ENCODE peak calls at places on chromosomes 3 and 15, in ten cellular contexts. A, N, V, E, C, P, W, B, T and J are unnamed samples.

GRCh38 chr3:181880339-181880738 is 168.6 kb downstream of the SOX2 start:
- DNase-seq in A (peak; percentile 70), N (no peak), V (no peak), E (no peak), C (no peak), P (no peak), W (no peak), B (no peak), T (no peak), J (peak; percentile 8)

GRCh38 chr3:107193114-107193513 is 184.1 kb upstream of the CCDC54 start:
- DNase-seq in A (no peak), N (no peak), V (no peak), E (no peak), C (no peak), P (no peak), W (peak; percentile 67), B (no peak), T (no peak), J (no peak)

GRCh38 chr3:10170915-10171478 is 6.3 kb downstream of the IRAK2 start:
- DNase-seq in A (no peak), N (no peak), V (no peak), E (no peak), C (no peak), P (no peak), W (peak; percentile 29), B (no peak), T (no peak), J (no peak)

GRCh38 chr15:74548236-74548635 is 7.2 kb downstream of the ARID3B start:
- DNase-seq in A (no peak), N (no peak), V (no peak), E (no peak), C (no peak), P (no peak), W (no peak), B (no peak), T (no peak), J (no peak)

GRCh38 chr15:28075482-28076029 is 23.6 kb downstream of the OCA2 start:
- DNase-seq in A (no peak), N (no peak), V (no peak), E (no peak), C (no peak), P (no peak), W (no peak), B (no peak), T (no peak), J (no peak)

GRCh38 chr3:71989165-71989564 is 204.2 kb upstream of the PROK2 start:
- DNase-seq in A (no peak), N (no peak), V (no peak), E (no peak), C (no peak), P (no peak), W (peak; percentile 95), B (no peak), T (no peak), J (peak; percentile 21)

GRCh38 chr3:113968986-113969385 is 21.2 kb downstream of the ZDHHC23 start:
- DNase-seq in A (no peak), N (no peak), V (no peak), E (no peak), C (no peak), P (no peak), W (peak; percentile 23), B (no peak), T (peak; percentile 4), J (peak; percentile 51)

GRCh38 chr3:16140894-16141285 is 33.6 kb upstream of the GALNT15 start:
- DNase-seq in A (no peak), N (no peak), V (no peak), E (no peak), C (no peak), P (no peak), W (no peak), B (no peak), T (no peak), J (no peak)

DNA sequence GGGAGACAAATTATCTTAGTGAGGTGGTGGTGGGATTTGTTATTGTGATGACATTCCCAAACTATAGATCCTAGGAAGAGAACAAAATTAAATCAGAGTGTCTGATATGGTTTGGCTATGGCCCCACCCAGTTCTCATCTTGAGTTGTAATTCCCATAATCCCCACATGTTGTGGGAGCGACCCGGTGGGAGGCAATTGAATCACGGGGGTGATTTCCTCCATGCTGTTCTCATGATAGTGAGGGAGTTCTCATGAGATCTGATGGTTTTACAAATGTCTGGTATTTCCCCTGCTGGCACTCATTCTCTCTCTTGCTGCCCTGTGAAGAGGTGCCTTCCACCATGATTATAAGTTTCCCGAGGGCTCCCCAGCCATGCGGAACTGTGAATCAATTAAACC is 62.0 kb downstream of the RPL22L1 start:
- DNase-seq in A (no peak), N (no peak), V (no peak), E (no peak), C (no peak), P (no peak), W (no peak), B (no peak), T (no peak), J (peak; percentile 42)
- TF ChIP-seq CTCF in A (no peak), N (no peak), V (no peak), E (no peak), C (no peak), P (no peak), W (no peak), B (no peak), T (no peak), J (no peak)

GRCh38 chr3:120304569-120305090 is 19.6 kb upstream of the GPR156 start:
- DNase-seq in A (no peak), N (no peak), V (no peak), E (no peak), C (no peak), P (no peak), W (peak; percentile 24), B (no peak), T (no peak), J (no peak)

GRCh38 chr3:120299403-120299802 is 14.4 kb upstream of the GPR156 start:
- DNase-seq in A (no peak), N (no peak), V (no peak), E (no peak), C (no peak), P (no peak), W (peak; percentile 30), B (no peak), T (no peak), J (no peak)

GRCh38 chr3:120300971-120301370 is 15.9 kb upstream of the GPR156 start:
- DNase-seq in A (no peak), N (no peak), V (no peak), E (no peak), C (no peak), P (no peak), W (no peak), B (no peak), T (no peak), J (peak; percentile 57)

GRCh38 chr3:120298996-120299395 is 14.0 kb upstream of the GPR156 start:
- DNase-seq in A (no peak), N (no peak), V (no peak), E (no peak), C (no peak), P (no peak), W (no peak), B (no peak), T (no peak), J (no peak)

GRCh38 chr3:120302361-120302760 is 17.3 kb upstream of the GPR156 start:
- DNase-seq in A (no peak), N (no peak), V (no peak), E (no peak), C (no peak), P (no peak), W (peak; percentile 85), B (no peak), T (peak; percentile 74), J (peak; percentile 76)
- TF ChIP-seq CTCF in A (no peak), N (no peak), V (no peak), E (no peak), C (no peak), P (no peak), W (no peak), B (no peak), T (no peak), J (no peak)

GRCh38 chr3:50220109-50220508 is 15.0 kb downstream of the SLC38A3 start:
- DNase-seq in A (no peak), N (no peak), V (no peak), E (no peak), C (no peak), P (no peak), W (no peak), B (no peak), T (no peak), J (no peak)

GRCh38 chr3:50219285-50219684 is 14.2 kb downstream of the SLC38A3 start:
- DNase-seq in A (no peak), N (no peak), V (no peak), E (no peak), C (no peak), P (no peak), W (no peak), B (no peak), T (no peak), J (no peak)

GRCh38 chr3:50222169-50222528 is 13.9 kb upstream of the GNAI2 start:
- DNase-seq in A (no peak), N (no peak), V (no peak), E (no peak), C (no peak), P (no peak), W (no peak), B (no peak), T (no peak), J (no peak)

GRCh38 chr3:50221051-50221412 is 15.0 kb upstream of the GNAI2 start:
- DNase-seq in A (no peak), N (no peak), V (no peak), E (no peak), C (no peak), P (no peak), W (no peak), B (no peak), T (no peak), J (no peak)

DNA sequence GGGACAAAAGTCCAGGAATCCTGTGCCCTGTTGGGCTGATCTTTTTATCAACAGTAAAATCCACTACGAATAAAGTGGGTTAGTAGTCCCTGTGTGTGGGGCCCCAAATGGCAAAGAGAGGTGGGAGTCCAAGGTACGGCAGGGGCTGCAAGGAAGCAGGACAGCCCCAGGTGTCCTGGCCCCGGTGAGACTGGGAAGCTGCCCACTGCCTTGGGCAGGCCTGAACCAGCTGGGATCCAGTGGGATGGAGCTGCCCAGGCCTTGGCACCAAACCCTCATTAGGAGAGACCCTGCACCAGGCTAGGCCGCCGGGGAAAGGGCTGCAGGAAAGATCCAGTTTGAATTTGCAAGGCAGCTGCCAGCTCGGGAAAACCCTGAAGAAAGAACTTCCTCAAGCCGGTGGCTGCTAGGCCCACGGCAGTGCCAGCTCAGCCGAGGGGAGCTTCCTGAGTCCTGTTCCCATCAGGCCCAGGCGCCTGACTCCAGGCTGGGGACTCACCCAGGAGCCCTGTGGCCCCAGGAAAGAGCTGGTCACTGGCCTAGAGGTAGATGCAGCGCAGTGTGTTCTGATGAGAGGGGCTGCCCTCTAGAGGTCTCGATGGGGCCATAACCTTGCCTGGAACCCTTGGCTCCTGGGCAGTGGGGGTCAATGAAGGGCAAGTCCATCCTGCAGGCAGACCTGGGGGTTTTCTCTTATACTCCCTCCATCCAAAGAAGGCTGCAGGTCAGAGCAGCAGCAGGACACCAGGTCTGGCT is 14.4 kb upstream of the GNAI2 start:
- DNase-seq in A (peak; percentile 45), N (no peak), V (no peak), E (no peak), C (peak; percentile 29), P (no peak), W (no peak), B (no peak), T (no peak), J (no peak)
- TF ChIP-seq CTCF in A (peak; percentile 44), N (no peak), V (no peak), E (no peak), C (no peak), P (peak; percentile 15), W (no peak), B (no peak), T (no peak), J (no peak)

GRCh38 chr15:89732451-89733172 is 18.4 kb downstream of the MESP1 start:
- DNase-seq in A (no peak), N (no peak), V (no peak), E (no peak), C (no peak), P (no peak), W (no peak), B (no peak), T (no peak), J (no peak)
- TF ChIP-seq CTCF in A (peak; percentile 15), N (no peak), V (no peak), E (no peak), C (no peak), P (no peak), W (no peak), B (no peak), T (no peak), J (no peak)